ENCODE peak calls at places on chromosomes 4 and X, in six cellular contexts. S, Q, B, T, Y and U are unnamed samples.

GRCh38 chrX:11113731-11114130 is 2.6 kb downstream of the HCCS start:
- DNase-seq in S (no peak), B (no peak), Y (peak), T (no peak), Q (no peak), U (no peak)

GRCh38 chr4:525660-526059 is 26.6 kb downstream of the PIGG start:
- DNase-seq in Y (no peak), Q (no peak), T (no peak), S (no peak), B (no peak), U (no peak)

GRCh38 chr4:40375090-40375489 is 40.0 kb downstream of the CHRNA9 start:
- DNase-seq in T (no peak), S (no peak), Q (no peak), B (no peak), Y (no peak), U (no peak)

GRCh38 chrX:152907084-152907651 is 9.3 kb downstream of the ZNF185 start:
- DNase-seq in B (no peak), Y (no peak), Q (no peak), S (no peak), T (peak), U (peak)

GRCh38 chrX:24245201-24245600 is 68.7 kb downstream of the SUPT20HL2 start:
- DNase-seq in Q (no peak), T (no peak), B (no peak), S (no peak), Y (peak), U (peak)

GRCh38 chrX:18210470-18210869 is 10.2 kb downstream of the BEND2 start:
- DNase-seq in T (peak), B (no peak), Y (no peak), S (no peak), Q (no peak), U (no peak)

GRCh38 chr4:53480909-53481308 is 103.5 kb downstream of the FIP1L1 start:
- DNase-seq in Q (no peak), B (no peak), T (no peak), S (no peak), Y (peak), U (no peak)

GRCh38 chr4:14607578-14607977 is 394.7 kb upstream of the CPEB2 start:
- DNase-seq in Q (no peak), Y (no peak), B (no peak), S (no peak), T (no peak), U (no peak)

GRCh38 chrX:26586570-26586969 is 370.6 kb downstream of the MAGEB5 start:
- DNase-seq in S (no peak), T (no peak), Y (no peak), Q (no peak), B (no peak), U (peak)

GRCh38 chr4:184548651-184549341 is 74.4 kb upstream of the IRF2 start:
- DNase-seq in T (no peak), Y (no peak), B (no peak), Q (peak), S (no peak), U (peak)

GRCh38 chr4:64598068-64598467 is 188.8 kb upstream of the TECRL start:
- DNase-seq in Y (no peak), Q (no peak), B (no peak), T (no peak), S (no peak), U (no peak)

GRCh38 chr4:119337010-119337409 is 15.1 kb upstream of the FABP2 start:
- DNase-seq in S (no peak), B (no peak), Q (no peak), T (no peak), Y (no peak), U (no peak)

GRCh38 chrX:94695910-94696309 is 1021.9 kb downstream of the FAM133A start:
- DNase-seq in T (no peak), S (no peak), Q (no peak), Y (no peak), B (no peak), U (no peak)

GRCh38 chrX:8971116-8971515 is 62.8 kb downstream of the FAM9B start:
- DNase-seq in B (no peak), Y (peak), S (no peak), T (peak), Q (no peak), U (no peak)

GRCh38 chr4:89562715-89563114 is 255.1 kb upstream of the GPRIN3 start:
- DNase-seq in Y (no peak), B (no peak), S (no peak), Q (no peak), T (no peak), U (no peak)

GRCh38 chrX:38513087-38513742 is 48.1 kb upstream of the TSPAN7 start:
- DNase-seq in T (no peak), Y (no peak), B (no peak), S (no peak), Q (no peak), U (no peak)

GRCh38 chrX:82412851-82413250 is 1095.2 kb upstream of the POU3F4 start:
- DNase-seq in S (no peak), Y (no peak), B (no peak), T (no peak), Q (no peak), U (no peak)